ENCODE peak calls at places on chromosomes 6 and 20, in eight cellular contexts. T is breast epithelium, O is esophagus muscularis mucosa, U is GM12878, V is endothelial cell of umbilical vein, K is heart left ventricle, P is HCT116, B is Peyer's patch. X is an unnamed sample. For H3K4me1, the result is how much of the 10 kb centered on the place peaks cover.

GRCh38 chr6:1587546-1587945 is 22.2 kb upstream of the FOXC1 start:
- DNase-seq in T (no peak), O (no peak), U (no peak), V (no peak), K (no peak), P (no peak), B (no peak), X (no peak)

GRCh38 chr6:117829594-117830319 is 77.3 kb upstream of the SLC35F1 start:
- DNase-seq in T (no peak), O (no peak), U (no peak), V (peak), K (no peak), P (peak), B (no peak), X (no peak)

GRCh38 chr6:29965873-29966601 is 23.7 kb downstream of the HLA-A start:
- DNase-seq in T (peak), O (no peak), U (peak), V (peak), K (peak), P (peak), B (peak), X (no peak)

GRCh38 chr6:125732398-125732797 is 17.0 kb upstream of the HEY2 start:
- DNase-seq in T (no peak), O (no peak), U (no peak), V (no peak), K (no peak), P (no peak), B (no peak), X (no peak)

GRCh38 chr6:6418421-6418820 is 98.0 kb upstream of the F13A1 start:
- DNase-seq in T (no peak), O (no peak), U (no peak), V (no peak), K (no peak), P (no peak), B (no peak), X (no peak)

GRCh38 chr6:134235937-134236751 is 81.8 kb downstream of the SGK1 start:
- DNase-seq in T (no peak), O (no peak), U (peak), V (peak), K (no peak), P (no peak), B (no peak), X (no peak)

GRCh38 chr20:10022615-10023014 is 12.2 kb upstream of the ANKEF1 start:
- DNase-seq in T (no peak), O (no peak), U (no peak), V (no peak), K (no peak), P (no peak), B (no peak), X (no peak)

GRCh38 chr20:24027229-24027628 is 38.6 kb upstream of the GGTLC1 start:
- DNase-seq in T (no peak), O (peak), U (peak), V (peak), K (peak), P (no peak), B (peak), X (no peak)

GRCh38 chr6:74581681-74582080 is 624.2 kb downstream of the COL12A1 start:
- DNase-seq in T (no peak), O (no peak), U (no peak), V (no peak), K (no peak), P (no peak), B (no peak), X (no peak)

GRCh38 chr6:116971959-116972358 is 94.9 kb downstream of the RFX6 start:
- DNase-seq in T (no peak), O (no peak), U (no peak), V (peak), K (peak), P (peak), B (no peak), X (no peak)

GRCh38 chr6:42010185-42010872 is 40.0 kb upstream of the TAF8 start:
- DNase-seq in T (no peak), O (no peak), U (no peak), V (peak), K (peak), P (no peak), B (no peak), X (no peak)

GRCh38 chr20:45924391-45925261 is 9.9 kb upstream of the PCIF1 start:
- DNase-seq in T (no peak), O (no peak), U (no peak), V (peak), K (peak), P (no peak), B (no peak), X (no peak)

GRCh38 chr20:10807013-10807412 is 133.2 kb upstream of the JAG1 start:
- DNase-seq in T (no peak), O (no peak), U (no peak), V (no peak), K (no peak), P (no peak), B (no peak), X (no peak)

GRCh38 chr6:170295519-170296422 is 4.9 kb upstream of the DLL1 start:
- DNase-seq in T (no peak), O (no peak), U (no peak), V (peak), K (no peak), P (no peak), B (peak), X (no peak)

GRCh38 chr20:25306991-25307903 is 59.4 kb downstream of the PYGB start:
- DNase-seq in T (no peak), O (no peak), U (no peak), V (no peak), K (no peak), P (no peak), B (no peak), X (no peak)
- TF ChIP-seq POLR2A in T (no peak), O (no peak), U (no peak), V (no peak), K (no peak), P (no peak), B (no peak), X (no peak)

GRCh38 chr6:152975204-152975915 is 7.5 kb downstream of the FBXO5 start:
- DNase-seq in T (no peak), O (no peak), U (no peak), V (no peak), K (no peak), P (no peak), B (no peak), X (no peak)
- H3K4me1 ChIP-seq in T (under half), O (under half), U (under half), V (under half), K (under half), P (under half), B (under half), X (under half)

DNA sequence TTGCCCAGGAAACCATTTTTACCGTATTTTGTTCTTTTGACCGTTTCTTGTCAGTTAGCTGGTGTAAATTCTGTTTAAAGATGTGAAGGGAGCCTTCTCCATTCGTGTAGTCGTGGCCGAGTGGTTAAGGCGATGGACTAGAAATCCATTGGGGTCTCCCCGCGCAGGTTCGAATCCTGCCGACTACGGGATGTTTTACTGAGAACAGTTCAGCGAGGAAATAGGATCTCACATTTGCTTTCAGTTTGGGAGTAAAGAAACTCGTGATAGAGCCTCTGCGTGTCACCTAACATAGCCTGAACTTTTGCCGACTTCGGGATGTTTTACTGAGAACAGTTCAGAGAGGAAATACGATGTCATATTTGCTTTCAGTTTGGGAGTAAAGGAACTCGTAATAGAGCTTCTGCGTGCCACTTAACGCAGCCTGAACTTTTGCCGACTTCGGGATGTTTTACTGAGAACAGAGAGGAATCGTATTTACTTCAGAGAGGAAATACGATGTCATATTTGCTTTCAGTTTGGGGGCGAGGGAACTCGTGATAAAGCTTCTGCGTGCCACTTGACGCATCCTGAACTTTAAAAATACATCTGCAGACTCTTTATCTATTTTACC is 5.9 kb upstream of the ZNF184 start:
- DNase-seq in T (peak), O (peak), U (peak), V (peak), K (peak), P (peak), B (peak), X (peak)
- TF ChIP-seq POLR2A in T (no peak), O (no peak), U (no peak), V (peak), K (no peak), P (no peak), B (no peak), X (no peak)

GRCh38 chr20:62536731-62537401 is 61.1 kb upstream of the GATA5 start:
- DNase-seq in T (no peak), O (no peak), U (no peak), V (no peak), K (peak), P (no peak), B (no peak), X (no peak)

GRCh38 chr20:62540504-62540903 is 64.7 kb upstream of the GATA5 start:
- DNase-seq in T (no peak), O (no peak), U (no peak), V (no peak), K (no peak), P (no peak), B (no peak), X (no peak)

GRCh38 chr20:62537649-62538292 is 62.0 kb upstream of the GATA5 start:
- DNase-seq in T (no peak), O (no peak), U (no peak), V (no peak), K (no peak), P (no peak), B (no peak), X (no peak)

GRCh38 chr20:62539646-62540045 is 63.9 kb upstream of the GATA5 start:
- DNase-seq in T (no peak), O (no peak), U (no peak), V (no peak), K (no peak), P (no peak), B (no peak), X (no peak)

GRCh38 chr20:62539208-62539607 is 63.4 kb upstream of the GATA5 start:
- DNase-seq in T (no peak), O (no peak), U (no peak), V (no peak), K (no peak), P (no peak), B (no peak), X (no peak)
- H3K4me1 ChIP-seq in T (under half), O (under half), U (under half), V (under half), K (under half), P (under half), B (under half), X (under half)

GRCh38 chr6:49145280-49145679 is 317.8 kb downstream of the MMUT start:
- DNase-seq in T (no peak), O (no peak), U (no peak), V (no peak), K (no peak), P (no peak), B (no peak), X (no peak)

GRCh38 chr6:49142422-49143151 is 320.5 kb downstream of the MMUT start:
- DNase-seq in T (no peak), O (no peak), U (no peak), V (no peak), K (no peak), P (no peak), B (no peak), X (no peak)
- TF ChIP-seq POLR2A in T (no peak), O (no peak), U (no peak), V (no peak), K (no peak), P (no peak), B (no peak), X (no peak)

DNA sequence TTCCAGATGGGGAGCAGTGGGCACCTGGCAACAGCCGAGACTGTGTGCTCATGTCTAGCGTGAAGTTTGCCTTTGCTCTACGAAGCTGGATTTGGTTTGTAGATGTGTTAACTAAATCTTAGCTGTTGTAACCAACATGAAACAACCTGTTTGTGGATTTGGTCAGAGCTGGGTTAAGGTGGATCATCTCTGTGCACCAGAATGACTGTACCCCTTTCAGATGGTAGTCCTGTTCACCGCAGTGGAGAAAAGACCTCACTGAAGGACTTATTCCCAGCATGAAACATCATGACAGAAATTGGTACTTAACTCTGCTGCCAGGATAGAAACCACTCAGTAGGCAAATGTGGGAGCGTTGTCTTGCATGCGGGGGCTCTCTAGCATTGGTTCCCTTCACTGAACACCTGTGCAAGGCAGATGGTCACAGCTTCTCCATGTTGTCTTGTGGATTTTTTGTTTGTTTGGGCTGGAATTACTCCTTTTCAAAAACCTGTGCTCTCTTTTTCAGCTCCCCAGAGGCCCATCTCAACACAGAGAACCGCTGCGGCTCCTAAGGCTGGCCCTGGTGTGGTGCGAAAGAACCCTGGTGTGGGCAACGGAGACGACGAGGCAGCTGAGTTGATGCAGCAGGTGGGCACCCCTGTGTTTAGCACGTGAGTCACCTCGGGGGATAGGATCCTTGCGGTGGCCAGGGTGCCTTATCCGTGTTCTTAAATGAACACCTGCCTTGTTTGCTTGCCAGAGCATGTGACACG is 19.3 kb upstream of the EFCAB8 start:
- DNase-seq in T (no peak), O (no peak), U (no peak), V (no peak), K (no peak), P (no peak), B (no peak), X (no peak)
- H3K4me1 ChIP-seq in T (under half), O (under half), U (under half), V (under half), K (under half), P (under half), B (under half), X (under half)

GRCh38 chr20:60352017-60352416 is 393.8 kb downstream of the CDH26 start:
- DNase-seq in T (no peak), O (no peak), U (no peak), V (no peak), K (no peak), P (no peak), B (no peak), X (no peak)
- TF ChIP-seq POLR2A in T (no peak), O (no peak), U (no peak), V (no peak), K (no peak), P (no peak), B (no peak), X (no peak)

GRCh38 chr20:3741846-3742458 is 9.5 kb downstream of the HSPA12B start:
- DNase-seq in T (no peak), O (no peak), U (no peak), V (no peak), K (no peak), P (no peak), B (no peak), X (no peak)
- H3K4me1 ChIP-seq in T (under half), O (under half), U (under half), V (under half), K (under half), P (under half), B (under half), X (under half)

DNA sequence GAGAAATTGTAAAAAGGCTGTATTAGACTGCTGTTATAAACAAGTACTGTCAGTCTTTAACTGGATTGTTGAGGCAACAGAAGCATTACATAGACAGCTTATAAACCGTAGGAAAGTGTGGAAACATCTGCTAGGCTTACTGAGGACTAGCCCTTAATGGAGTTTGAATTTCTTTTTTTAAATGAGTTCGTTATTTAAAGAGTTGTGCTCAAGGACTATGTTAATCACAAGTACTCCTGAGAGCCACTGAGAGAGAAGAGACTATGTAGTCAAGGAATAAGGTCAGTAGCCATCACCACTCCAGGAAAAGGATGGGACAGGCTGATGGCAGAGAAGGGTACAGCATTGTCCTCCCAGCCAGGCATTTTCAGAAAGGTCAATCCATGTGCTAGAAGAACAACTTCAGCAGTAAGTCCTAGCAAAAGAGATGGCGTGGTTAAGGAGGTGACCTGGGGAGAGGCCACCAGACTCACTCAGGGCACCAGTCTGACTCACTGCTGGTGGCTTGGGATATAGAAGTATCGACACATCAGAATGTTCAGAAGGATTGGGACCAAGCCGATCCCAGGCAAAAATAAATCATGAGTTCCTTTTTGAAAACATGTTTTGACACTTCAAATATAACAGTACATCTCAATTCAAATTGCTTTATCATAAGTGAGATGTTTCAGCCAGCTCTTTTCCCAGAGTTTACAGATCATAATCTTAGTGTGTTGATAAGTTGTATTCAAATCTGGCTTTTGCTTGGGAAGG is 6.4 kb downstream of the RPS12 start:
- DNase-seq in T (no peak), O (no peak), U (no peak), V (peak), K (no peak), P (no peak), B (no peak), X (no peak)
- TF ChIP-seq POLR2A in T (no peak), O (no peak), U (peak), V (peak), K (no peak), P (peak), B (no peak), X (no peak)

GRCh38 chr6:136641166-136641565 is 90.9 kb upstream of the MAP7 start:
- DNase-seq in T (no peak), O (no peak), U (no peak), V (no peak), K (no peak), P (no peak), B (no peak), X (no peak)
- H3K4me1 ChIP-seq in T (under half), O (under half), U (under half), V (under half), K (under half), P (under half), B (under half), X (under half)